ENCODE peak calls at places on chromosome 3, in nine cellular contexts. K is astrocyte, R is neuronal stem cell, E is PC-3, V is fibroblast of lung, N is endothelial cell of umbilical vein, P is HCT116, T is AG04450, M is heart left ventricle. B is an unnamed sample. For H3K9me3, the result is how much of the 10 kb centered on the place peaks cover.

GRCh38 chr3:45817788-45818523 is 21.6 kb upstream of the SLC6A20 start:
- DNase-seq in K (peak), R (no peak), T (peak), E (peak), P (peak), M (no peak), V (peak), N (peak), B (peak)

GRCh38 chr3:158802399-158803023 is 657 bp downstream of the MFSD1 start:
- DNase-seq in P (no peak), K (no peak), T (no peak), V (no peak), E (no peak), N (no peak), M (no peak), R (no peak), B (no peak)

GRCh38 chr3:73115806-73116205 is 54.3 kb downstream of the EBLN2 start:
- DNase-seq in R (no peak), V (no peak), P (no peak), N (no peak), E (no peak), K (no peak), T (no peak), M (no peak), B (no peak)

GRCh38 chr3:184284696-184285095 is 8.9 kb downstream of the ECE2 start:
- DNase-seq in R (peak), K (peak), E (peak), P (peak), V (peak), T (no peak), N (peak), M (peak), B (peak)

GRCh38 chr3:114411292-114411691 is 117.5 kb downstream of the TIGIT start:
- DNase-seq in R (no peak), M (no peak), T (no peak), E (no peak), K (peak), N (peak), V (peak), P (no peak), B (no peak)

GRCh38 chr3:138180375-138181029 is 5.8 kb upstream of the DBR1 start:
- DNase-seq in V (peak), T (no peak), E (peak), M (no peak), P (peak), N (peak), R (no peak), K (peak), B (no peak)

GRCh38 chr3:29503969-29504368 is 223.1 kb downstream of the RBMS3 start:
- DNase-seq in T (no peak), V (peak), K (no peak), R (no peak), E (no peak), M (peak), P (no peak), N (no peak), B (no peak)

GRCh38 chr3:126847061-126847460 is 135.9 kb upstream of the PLXNA1 start:
- DNase-seq in N (no peak), V (no peak), T (no peak), R (no peak), E (no peak), P (no peak), K (no peak), M (no peak), B (no peak)

GRCh38 chr3:159818399-159818798 is 170.2 kb upstream of the IL12A start:
- DNase-seq in K (no peak), M (peak), V (no peak), R (no peak), N (no peak), P (no peak), T (no peak), E (no peak), B (no peak)

GRCh38 chr3:149120051-149120972 is 9.1 kb upstream of the HPS3 start:
- DNase-seq in P (peak), R (peak), T (peak), M (no peak), N (peak), V (peak), E (peak), K (peak), B (no peak)

GRCh38 chr3:155870945-155871745 is 695 bp downstream of the GMPS start:
- DNase-seq in V (no peak), E (peak), N (peak), R (peak), P (no peak), K (no peak), T (no peak), M (peak), B (peak)

GRCh38 chr3:60917136-60917535 is 334.1 kb downstream of the FHIT start:
- DNase-seq in M (no peak), V (no peak), P (no peak), T (no peak), R (no peak), K (no peak), N (no peak), E (no peak), B (no peak)

GRCh38 chr3:184691397-184692131 is 20.3 kb downstream of the MAGEF1 start:
- DNase-seq in R (no peak), V (peak), K (no peak), P (no peak), T (no peak), E (no peak), N (no peak), M (peak), B (peak)

GRCh38 chr3:55522077-55522476 is 35.0 kb upstream of the WNT5A start:
- DNase-seq in R (no peak), P (no peak), N (no peak), E (no peak), M (no peak), V (no peak), K (no peak), T (no peak), B (no peak)

GRCh38 chr3:195224156-195224979 is 46.6 kb downstream of the XXYLT1 start:
- DNase-seq in P (no peak), N (no peak), K (no peak), V (no peak), M (peak), E (no peak), T (no peak), R (no peak), B (no peak)

GRCh38 chr3:194031867-194032635 is 103.9 kb upstream of the HES1 start:
- DNase-seq in K (peak), T (no peak), R (no peak), E (no peak), N (no peak), V (no peak), P (no peak), M (no peak), B (no peak)

GRCh38 chr3:104952587-104952986 is 414.1 kb upstream of the ALCAM start:
- DNase-seq in E (peak), P (no peak), N (peak), T (peak), V (peak), K (peak), M (no peak), R (no peak), B (peak)

GRCh38 chr3:66335671-66336070 is 114.9 kb downstream of the SLC25A26 start:
- DNase-seq in V (no peak), E (no peak), P (no peak), M (no peak), K (no peak), N (no peak), R (no peak), T (no peak), B (no peak)

GRCh38 chr3:55189359-55189801 is 261.5 kb upstream of the LRTM1 start:
- DNase-seq in K (peak), T (no peak), P (no peak), V (peak), M (no peak), E (no peak), R (no peak), N (no peak), B (no peak)

GRCh38 chr3:116034071-116034470 is 410.8 kb downstream of the GAP43 start:
- DNase-seq in P (no peak), K (no peak), N (no peak), E (no peak), V (no peak), R (no peak), T (no peak), M (no peak), B (no peak)

GRCh38 chr3:13492976-13493866 is 13.1 kb downstream of the HDAC11 start:
- DNase-seq in T (no peak), P (no peak), E (no peak), K (no peak), R (no peak), N (no peak), M (no peak), V (no peak), B (no peak)

GRCh38 chr3:69838696-69839515 is 99.6 kb downstream of the MITF start:
- DNase-seq in V (peak), T (no peak), K (peak), M (no peak), E (no peak), N (no peak), R (no peak), P (no peak), B (no peak)

GRCh38 chr3:29871087-29871486 is 590.2 kb downstream of the RBMS3 start:
- DNase-seq in N (peak), P (no peak), T (no peak), R (no peak), K (no peak), V (no peak), E (peak), M (no peak), B (no peak)

GRCh38 chr3:120203621-120204020 is 81.4 kb downstream of the GPR156 start:
- DNase-seq in K (no peak), M (no peak), V (no peak), T (no peak), N (no peak), E (no peak), R (no peak), P (no peak), B (no peak)

GRCh38 chr3:129994883-129995559 is 20.5 kb downstream of the TRH start:
- DNase-seq in R (no peak), M (no peak), T (no peak), V (no peak), N (no peak), K (no peak), P (no peak), E (no peak), B (no peak)

GRCh38 chr3:49362579-49362978 is 4.4 kb upstream of the GPX1 start:
- DNase-seq in R (no peak), N (no peak), E (no peak), T (no peak), K (peak), V (no peak), M (no peak), P (no peak), B (no peak)

GRCh38 chr3:142863010-142863787 is 25.7 kb downstream of the PCOLCE2 start:
- DNase-seq in E (peak), V (no peak), T (no peak), R (no peak), P (no peak), N (no peak), M (no peak), K (peak), B (peak)

GRCh38 chr3:169772951-169773816 is at the start of gene MYNN:
- DNase-seq in T (peak), K (peak), N (peak), V (peak), R (peak), P (peak), E (peak), M (peak), B (peak)
- H3K4me3 ChIP-seq in T (peak), K (peak), N (peak), V (peak), R (peak), P (peak), E (peak), M (peak), B (peak)

DNA sequence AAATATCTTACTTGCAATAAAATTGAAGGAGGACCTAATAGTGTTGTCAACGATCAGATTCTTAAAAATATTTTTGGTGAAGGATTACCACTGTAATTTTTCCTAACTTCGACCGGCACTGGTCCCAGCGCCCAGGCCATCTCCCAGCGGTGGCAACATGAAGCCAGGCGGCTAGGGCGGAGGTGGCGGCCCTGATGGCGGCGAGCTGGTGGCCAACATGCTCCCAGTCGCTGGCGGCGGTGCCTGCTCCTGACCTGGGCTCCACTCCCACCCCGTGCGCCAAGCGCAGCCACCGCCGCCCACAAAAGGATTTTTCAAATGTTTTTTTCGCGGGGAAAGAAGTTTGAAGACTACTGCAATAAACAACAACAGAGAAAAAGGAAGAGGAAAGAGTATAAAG is 56.5 kb upstream of the B3GALNT1 start:
- DNase-seq in N (no peak), P (no peak), M (no peak), E (no peak), K (no peak), V (no peak), T (no peak), R (no peak), B (no peak)
- H3K9me3 ChIP-seq in N (under half), P (under half), M (under half), E (under half), K (under half), V (under half), T (under half), R (under half), B (under half)

DNA sequence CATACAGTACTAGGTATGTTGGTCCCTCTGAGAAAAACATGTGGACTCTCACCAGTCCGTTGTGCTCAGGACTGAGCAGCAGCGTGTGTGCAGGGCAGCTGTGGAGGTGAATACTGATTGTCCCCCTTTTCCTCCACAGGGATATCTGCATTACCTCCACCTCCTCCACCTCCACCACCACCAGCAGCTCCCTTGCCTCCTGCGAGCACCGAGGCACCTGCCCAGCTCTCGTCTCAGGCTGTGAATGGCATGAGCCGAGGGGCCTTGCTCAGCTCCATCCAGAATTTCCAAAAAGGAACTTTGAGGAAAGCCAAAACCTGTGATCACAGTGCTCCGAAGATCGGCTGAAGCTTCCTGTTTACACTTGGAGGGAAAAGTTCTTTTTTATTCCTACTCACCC is 9.0 kb downstream of the PDHB start:
- DNase-seq in M (no peak), R (no peak), V (no peak), P (no peak), N (no peak), T (no peak), E (no peak), K (no peak), B (no peak)
- H3K4me3 ChIP-seq in M (no peak), R (no peak), V (no peak), P (no peak), N (no peak), T (no peak), E (no peak), K (no peak), B (no peak)

GRCh38 chr3:44721231-44722102 is 8.0 kb upstream of the ZNF501 start:
- DNase-seq in T (no peak), P (no peak), V (peak), R (no peak), M (no peak), N (no peak), E (no peak), K (peak), B (no peak)
- H3K9me3 ChIP-seq in T (half or more), P (under half), V (under half), R (under half), M (half or more), N (under half), E (half or more), K (half or more), B (under half)

GRCh38 chr3:15386352-15386751 is 41.0 kb downstream of the METTL6 start:
- DNase-seq in V (no peak), R (no peak), K (no peak), E (no peak), P (no peak), T (no peak), N (no peak), M (no peak), B (no peak)
- H3K4me3 ChIP-seq in V (no peak), R (no peak), K (no peak), E (no peak), P (no peak), T (no peak), N (no peak), M (no peak), B (no peak)

GRCh38 chr3:179046497-179047353 is 24.9 kb downstream of the ZMAT3 start:
- DNase-seq in V (no peak), E (no peak), N (no peak), K (peak), T (no peak), P (no peak), M (no peak), R (no peak), B (no peak)

DNA sequence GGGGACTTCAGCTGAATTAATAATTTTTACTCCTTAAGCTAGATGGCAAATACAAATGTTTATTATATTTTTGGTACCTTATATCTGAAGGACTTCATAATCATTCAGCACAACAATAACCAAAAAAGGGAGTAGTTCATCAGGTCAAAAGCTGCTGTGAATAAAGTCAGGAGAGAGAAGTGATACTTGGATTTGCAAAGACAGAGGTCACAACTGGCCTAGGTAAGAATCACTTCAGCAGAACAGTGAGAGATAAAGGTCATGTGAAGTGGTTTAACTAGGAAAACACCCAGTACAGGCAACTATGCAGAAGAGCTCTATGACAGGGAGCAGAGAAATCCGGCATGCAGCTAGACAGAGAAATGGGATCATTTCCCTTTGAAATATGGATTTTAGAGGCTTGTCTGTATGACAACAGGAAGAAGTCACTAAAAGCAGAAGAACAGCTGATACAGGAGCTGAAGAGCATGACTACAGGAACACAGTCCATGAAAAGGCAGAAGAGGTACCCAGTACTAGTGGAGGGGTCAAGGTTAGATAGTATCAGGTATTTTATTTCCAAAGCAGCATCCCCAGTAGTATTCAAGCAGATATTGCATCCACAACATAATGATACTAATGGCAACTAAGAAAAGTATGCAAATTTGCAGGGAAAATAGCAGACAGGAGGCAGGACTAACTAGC is 25.7 kb downstream of the ZMAT3 start:
- DNase-seq in N (no peak), E (no peak), T (no peak), V (no peak), P (no peak), R (no peak), K (no peak), M (no peak), B (no peak)
- H3K9me3 ChIP-seq in N (under half), E (under half), T (under half), V (under half), P (under half), R (under half), K (under half), M (under half), B (under half)

GRCh38 chr3:171455603-171456550 is 4.3 kb downstream of the TNIK start:
- DNase-seq in M (peak), V (no peak), T (no peak), E (peak), N (no peak), K (no peak), R (no peak), P (no peak), B (no peak)
- H3K4me3 ChIP-seq in M (no peak), V (no peak), T (no peak), E (no peak), N (no peak), K (no peak), R (no peak), P (no peak), B (no peak)

B was measured in MG63.